ENCODE peak calls at places on chromosome X, in nine cellular contexts. B is mammary epithelial cell, R is progenitor cell of endocrine pancreas, F is mesothelial cell of epicardium, T is AG10803, G is pancreas, U is dorsolateral prefrontal cortex, E is IMR-90, I is neural crest cell. V is an unnamed sample.

GRCh38 chrX:129653985-129654651 is 638 bp downstream of the APLN start:
- DNase-seq in B (peak), R (no peak), F (no peak), T (no peak), G (peak), U (peak), E (no peak), I (peak), V (peak)

GRCh38 chrX:2705461-2705860 is 14.4 kb downstream of the CD99 start:
- DNase-seq in B (no peak), R (no peak), F (no peak), T (no peak), G (no peak), U (no peak), E (no peak), I (no peak), V (no peak)

GRCh38 chrX:123648028-123648810 is 84.6 kb downstream of the THOC2 start:
- DNase-seq in B (no peak), R (peak), F (peak), T (peak), G (no peak), U (no peak), E (peak), I (peak), V (peak)

GRCh38 chrX:150063138-150063518 is 124.8 kb upstream of the EOLA2 start:
- DNase-seq in B (no peak), R (no peak), F (no peak), T (no peak), G (no peak), U (no peak), E (no peak), I (no peak), V (no peak)

GRCh38 chrX:154805696-154806091 is 409 bp upstream of the MPP1 start:
- DNase-seq in B (no peak), R (no peak), F (no peak), T (peak), G (no peak), U (no peak), E (peak), I (no peak), V (no peak)

GRCh38 chrX:39753296-39753996 is 344.3 kb downstream of the BCOR start:
- DNase-seq in B (peak), R (no peak), F (no peak), T (no peak), G (peak), U (no peak), E (peak), I (no peak), V (no peak)

GRCh38 chrX:97743014-97743413 is 859.3 kb downstream of the RPA4 start:
- DNase-seq in B (no peak), R (no peak), F (no peak), T (no peak), G (no peak), U (no peak), E (no peak), I (no peak), V (peak)

GRCh38 chrX:22686138-22686541 is 313.6 kb upstream of the DDX53 start:
- DNase-seq in B (no peak), R (no peak), F (no peak), T (peak), G (no peak), U (peak), E (peak), I (no peak), V (no peak)

GRCh38 chrX:119618439-119618838 is 12.2 kb upstream of the NKRF start:
- DNase-seq in B (no peak), R (no peak), F (no peak), T (no peak), G (no peak), U (no peak), E (no peak), I (no peak), V (no peak)

GRCh38 chrX:13398073-13398823 is 78.4 kb upstream of the ATXN3L start:
- DNase-seq in B (peak), R (no peak), F (no peak), T (peak), G (peak), U (no peak), E (peak), I (no peak), V (no peak)

GRCh38 chrX:120749141-120749846 is 119.4 kb upstream of the C1GALT1C1 start:
- DNase-seq in B (no peak), R (no peak), F (no peak), T (peak), G (no peak), U (no peak), E (no peak), I (no peak), V (peak)

GRCh38 chrX:137401092-137401491 is 164.8 kb upstream of the ZIC3 start:
- DNase-seq in B (no peak), R (no peak), F (no peak), T (no peak), G (no peak), U (no peak), E (no peak), I (no peak), V (no peak)

GRCh38 chrX:102154218-102154860 is 1.4 kb downstream of the BEX5 start:
- DNase-seq in B (no peak), R (no peak), F (no peak), T (no peak), G (peak), U (peak), E (no peak), I (peak), V (peak)

GRCh38 chrX:39613508-39613921 is 484.2 kb downstream of the BCOR start:
- DNase-seq in B (peak), R (no peak), F (peak), T (no peak), G (peak), U (peak), E (no peak), I (no peak), V (peak)

GRCh38 chrX:10111364-10112148 is 45.2 kb upstream of the CLCN4 start:
- DNase-seq in B (no peak), R (no peak), F (no peak), T (peak), G (no peak), U (no peak), E (peak), I (no peak), V (no peak)

GRCh38 chrX:100328342-100328741 is 81.7 kb downstream of the PCDH19 start:
- DNase-seq in B (no peak), R (no peak), F (no peak), T (no peak), G (no peak), U (no peak), E (no peak), I (no peak), V (no peak)

GRCh38 chrX:94053575-94053974 is 379.6 kb downstream of the FAM133A start:
- DNase-seq in B (peak), R (no peak), F (no peak), T (no peak), G (no peak), U (no peak), E (no peak), I (no peak), V (no peak)

GRCh38 chrX:102835504-102836146 is 101.4 kb upstream of the RAB40AL start:
- DNase-seq in B (peak), R (no peak), F (no peak), T (peak), G (peak), U (no peak), E (peak), I (no peak), V (no peak)

GRCh38 chrX:29948653-29949052 is 266.7 kb upstream of the MAGEB2 start:
- DNase-seq in B (no peak), R (no peak), F (no peak), T (no peak), G (no peak), U (no peak), E (peak), I (no peak), V (no peak)

GRCh38 chrX:142819461-142819860 is 206.3 kb upstream of the SPANXN4 start:
- DNase-seq in B (no peak), R (no peak), F (no peak), T (no peak), G (no peak), U (no peak), E (no peak), I (no peak), V (no peak)

GRCh38 chrX:104668550-104668949 is 102.6 kb downstream of the IL1RAPL2 start:
- DNase-seq in B (peak), R (no peak), F (no peak), T (no peak), G (no peak), U (no peak), E (peak), I (no peak), V (no peak)

GRCh38 chrX:46587158-46587557 is 13.6 kb downstream of the CHST7 start:
- DNase-seq in B (peak), R (no peak), F (no peak), T (peak), G (no peak), U (no peak), E (peak), I (no peak), V (no peak)

GRCh38 chrX:39953879-39954278 is 143.9 kb downstream of the BCOR start:
- DNase-seq in B (peak), R (no peak), F (no peak), T (no peak), G (peak), U (no peak), E (peak), I (no peak), V (no peak)

GRCh38 chrX:118740276-118740889 is 13.0 kb downstream of the IL13RA1 start:
- DNase-seq in B (no peak), R (no peak), F (no peak), T (no peak), G (no peak), U (no peak), E (no peak), I (no peak), V (no peak)

GRCh38 chrX:109831326-109831985 is 98.4 kb upstream of the ACSL4 start:
- DNase-seq in B (no peak), R (no peak), F (no peak), T (no peak), G (no peak), U (no peak), E (no peak), I (no peak), V (no peak)

GRCh38 chrX:70013483-70014222 is 36.1 kb downstream of the AWAT2 start:
- DNase-seq in B (no peak), R (no peak), F (no peak), T (no peak), G (peak), U (no peak), E (no peak), I (no peak), V (no peak)

GRCh38 chrX:101164766-101165590 is 54.6 kb upstream of the DRP2 start:
- DNase-seq in B (no peak), R (no peak), F (no peak), T (peak), G (no peak), U (no peak), E (peak), I (no peak), V (no peak)

GRCh38 chrX:3393581-3394111 is 47.2 kb upstream of the MXRA5 start:
- DNase-seq in B (peak), R (no peak), F (peak), T (peak), G (no peak), U (no peak), E (no peak), I (no peak), V (no peak)

GRCh38 chrX:151985955-151986354 is 11.5 kb upstream of the GABRE start:
- DNase-seq in B (peak), R (no peak), F (no peak), T (peak), G (no peak), U (no peak), E (peak), I (no peak), V (no peak)

DNA sequence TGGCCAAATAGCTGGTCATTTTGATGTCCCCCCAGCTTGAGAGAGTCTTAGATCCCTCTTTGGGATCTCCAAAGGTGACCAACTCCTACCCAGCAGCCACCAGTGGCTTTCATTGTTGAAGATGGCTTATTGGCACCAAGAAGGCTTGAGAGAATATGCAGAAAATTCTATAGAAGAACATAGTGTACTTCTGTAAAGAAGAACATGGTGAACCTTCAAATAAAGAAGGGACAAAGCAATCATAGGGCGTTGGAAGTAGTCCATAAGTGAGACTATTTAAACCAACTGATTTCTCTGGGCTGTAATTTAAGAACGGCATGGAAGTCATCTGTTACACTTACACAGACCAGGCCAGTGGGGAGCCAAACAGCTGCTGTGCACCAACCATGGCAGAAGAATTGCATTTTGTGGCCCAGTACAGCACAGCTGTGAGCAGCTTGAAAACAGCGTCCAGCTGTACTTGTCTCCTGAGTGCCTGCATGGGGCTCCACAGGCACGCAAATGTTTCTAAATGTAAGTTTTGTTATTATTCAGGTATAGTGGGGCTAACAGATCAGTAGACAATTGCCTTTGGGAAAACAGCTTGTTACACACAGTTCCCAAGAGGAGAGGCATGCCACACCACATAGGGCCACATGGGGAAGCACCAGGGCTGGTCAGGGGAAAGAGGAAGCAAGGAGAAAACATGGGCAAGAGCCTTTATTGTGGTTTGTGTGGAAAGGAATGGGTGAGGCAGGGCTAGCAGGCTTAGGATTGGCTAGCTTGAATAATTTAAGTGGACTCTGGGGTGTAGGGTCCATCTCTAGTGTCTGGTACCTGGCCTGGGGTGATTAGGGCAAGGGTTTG is 125.0 kb downstream of the ARHGAP6 start:
- DNase-seq in B (no peak), R (no peak), F (no peak), T (no peak), G (no peak), U (no peak), E (no peak), I (no peak), V (no peak)
- TF ChIP-seq CTCF in B (peak), R (no peak), F (no peak), T (peak), G (no peak), U (no peak), E (no peak), I (no peak), V (no peak)

GRCh38 chrX:49187028-49187394 is 838 bp upstream of the PRICKLE3 start:
- DNase-seq in B (no peak), R (no peak), F (no peak), T (no peak), G (no peak), U (no peak), E (no peak), I (no peak), V (peak)

GRCh38 chrX:49185062-49185394 is 1.1 kb downstream of the PRICKLE3 start:
- DNase-seq in B (no peak), R (no peak), F (no peak), T (no peak), G (no peak), U (no peak), E (no peak), I (no peak), V (no peak)

GRCh38 chrX:49186125-49187027 is at the start of gene PRICKLE3:
- DNase-seq in B (peak), R (peak), F (peak), T (peak), G (peak), U (no peak), E (peak), I (peak), V (peak)

GRCh38 chrX:49188468-49189076 is 2.4 kb upstream of the PRICKLE3 start:
- DNase-seq in B (no peak), R (no peak), F (no peak), T (no peak), G (no peak), U (no peak), E (no peak), I (no peak), V (no peak)

GRCh38 chrX:49187526-49187925 is 1.4 kb upstream of the PRICKLE3 start:
- DNase-seq in B (no peak), R (no peak), F (no peak), T (no peak), G (no peak), U (no peak), E (no peak), I (no peak), V (no peak)
- TF ChIP-seq CTCF in B (no peak), R (no peak), F (no peak), T (no peak), G (no peak), U (no peak), E (no peak), I (no peak), V (no peak)

DNA sequence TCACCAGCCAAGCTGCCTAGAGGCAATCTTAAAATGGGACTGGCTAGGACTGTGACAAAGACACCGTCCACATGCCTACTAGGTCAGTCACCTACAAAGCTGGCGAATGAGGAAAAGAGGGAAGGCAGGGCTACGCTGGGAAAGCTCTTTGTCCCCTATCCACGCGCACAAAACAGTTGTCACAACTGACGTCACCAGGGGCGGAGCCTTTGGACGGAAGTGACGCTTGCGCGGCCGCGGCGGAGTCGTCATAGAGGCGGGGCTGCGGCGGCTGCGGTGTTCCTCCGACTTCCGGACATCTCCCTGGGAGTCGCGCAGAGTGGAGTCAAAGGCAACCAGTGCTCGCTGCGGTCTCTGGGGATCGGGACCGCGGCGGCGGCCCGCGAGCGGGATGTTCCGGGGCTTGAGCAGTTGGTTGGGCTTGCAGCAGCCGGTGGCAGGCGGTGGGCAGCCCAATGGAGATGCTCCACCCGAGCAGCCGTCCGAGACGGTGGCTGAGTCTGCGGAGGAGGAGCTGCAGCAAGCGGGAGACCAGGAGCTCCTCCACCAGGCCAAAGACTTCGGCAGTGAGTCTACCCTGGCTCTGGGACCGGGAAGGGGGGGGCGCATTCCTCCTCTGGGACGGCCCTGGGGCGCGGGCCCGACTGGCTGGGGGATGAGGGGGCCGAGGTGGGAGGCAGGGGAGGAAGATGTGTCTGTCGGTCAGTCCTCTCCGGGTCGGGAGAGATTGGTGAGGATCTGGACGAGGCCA is at the start of gene SYAP1:
- DNase-seq in B (peak), R (peak), F (peak), T (peak), G (peak), U (peak), E (peak), I (peak), V (peak)
- TF ChIP-seq CTCF in B (peak), R (no peak), F (no peak), T (no peak), G (no peak), U (no peak), E (no peak), I (no peak), V (no peak)

DNA sequence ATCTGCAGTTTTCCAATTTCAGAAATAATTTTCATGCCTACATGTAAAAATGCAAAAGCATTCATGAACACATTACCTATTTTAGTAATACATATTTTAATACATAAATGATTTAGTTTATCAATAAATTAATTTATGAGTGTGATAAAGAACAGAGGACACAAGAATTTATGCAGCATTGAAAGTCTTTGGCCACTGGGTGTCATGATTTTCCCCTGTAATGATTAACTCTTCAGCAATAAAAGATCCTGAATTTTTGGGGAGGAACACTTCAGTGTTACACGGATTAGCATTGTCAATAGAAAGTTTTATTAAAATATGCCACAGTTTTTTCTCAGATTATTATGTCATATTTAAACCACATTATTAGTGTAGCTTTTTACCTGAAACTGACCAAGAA is 8.6 kb upstream of the VCX2 start:
- DNase-seq in B (no peak), R (no peak), F (no peak), T (no peak), G (no peak), U (no peak), E (no peak), I (no peak), V (no peak)
- TF ChIP-seq CTCF in B (peak), R (peak), F (no peak), T (no peak), G (no peak), U (peak), E (no peak), I (peak), V (no peak)

GRCh38 chrX:71315917-71316316 is 14.4 kb downstream of the ITGB1BP2 start:
- DNase-seq in B (no peak), R (no peak), F (no peak), T (peak), G (no peak), U (no peak), E (peak), I (no peak), V (no peak)
- TF ChIP-seq CTCF in B (no peak), R (no peak), F (no peak), T (no peak), G (no peak), U (no peak), E (no peak), I (no peak), V (no peak)

GRCh38 chrX:44904542-44905115 is 31.6 kb downstream of the KDM6A start:
- DNase-seq in B (no peak), R (no peak), F (no peak), T (peak), G (no peak), U (no peak), E (no peak), I (no peak), V (no peak)
- TF ChIP-seq CTCF in B (peak), R (no peak), F (no peak), T (peak), G (no peak), U (no peak), E (no peak), I (no peak), V (no peak)